ENCODE peak calls at places on chromosomes 6 and 20, in four cellular contexts. Y is AG04450; B is Peyer's patch; J is stimulated activated CD4-positive, alpha-beta T cell treated with anti-CD3 and anti-CD28 coated beads, TNF-alpha, amount 100 ng/mL, for 1 hour. W is an unnamed sample.
A peak's percentile ranks its signal among the peaks of the same experiment; 100 is the strongest.

GRCh38 chr20:50859161-50859560 is 64.3 kb downstream of the BCAS4 start:
- DNase-seq in Y (no peak), B (no peak), J (no peak), W (no peak)

GRCh38 chr20:25372584-25373336 is 17.9 kb downstream of the ABHD12 start:
- DNase-seq in Y (peak; percentile 89), B (no peak), J (no peak), W (no peak)

GRCh38 chr6:151576658-151577057 is 82.8 kb downstream of the CCDC170 start:
- DNase-seq in Y (no peak), B (no peak), J (no peak), W (peak; percentile 16)

GRCh38 chr20:49935746-49936152 is 448 bp upstream of the RNF114 start:
- DNase-seq in Y (no peak), B (no peak), J (no peak), W (no peak)

GRCh38 chr20:14580426-14581074 is 243.1 kb upstream of the FLRT3 start:
- DNase-seq in Y (no peak), B (no peak), J (no peak), W (peak; percentile 86)

GRCh38 chr6:161922631-161923119 is 648.8 kb upstream of the AGPAT4 start:
- DNase-seq in Y (peak; percentile 16), B (no peak), J (no peak), W (peak; percentile 12)

GRCh38 chr6:46973029-46973428 is 51.3 kb upstream of the ADGRF5 start:
- DNase-seq in Y (no peak), B (no peak), J (no peak), W (no peak)

GRCh38 chr6:29759457-29759856 is 36.2 kb downstream of the HLA-F start:
- DNase-seq in Y (no peak), B (no peak), J (no peak), W (peak; percentile 80)

GRCh38 chr6:168060521-168060931 is 18.5 kb downstream of the FRMD1 start:
- DNase-seq in Y (peak; percentile 16), B (no peak), J (no peak), W (no peak)

GRCh38 chr6:11445146-11445545 is 92.4 kb upstream of the TMEM170B start:
- DNase-seq in Y (no peak), B (no peak), J (no peak), W (no peak)

GRCh38 chr20:23646106-23646958 is 8.6 kb upstream of the CST3 start:
- DNase-seq in Y (no peak), B (no peak), J (no peak), W (no peak)

W was measured in NCI-H748 treated with DMSO at 0.1 percent for 48 hours.